ENCODE peak calls at places on chromosomes 4 and X, in seven cellular contexts. L is left ventricle myocardium inferior, H is psoas muscle, M is fibroblast of lung, T is GM23248, X is right cardiac atrium, Q is IMR-90. A is an unnamed sample. For H3K9me3, the result is how much of the 10 kb centered on the place peaks cover.

GRCh38 chrX:15856580-15856979 is 2.0 kb upstream of the AP1S2 start:
- DNase-seq in L (no peak), H (no peak), M (no peak), T (no peak), X (no peak), Q (no peak), A (no peak)

GRCh38 chr4:161762796-161763195 is 401.0 kb downstream of the FSTL5 start:
- DNase-seq in L (no peak), H (no peak), M (peak), T (no peak), X (no peak), Q (peak), A (no peak)

GRCh38 chrX:115344885-115345653 is 55.6 kb downstream of the LUZP4 start:
- DNase-seq in L (peak), H (peak), M (peak), T (peak), X (peak), Q (peak), A (no peak)

GRCh38 chr4:139808381-139809206 is 143.0 kb downstream of the MGST2 start:
- DNase-seq in L (no peak), H (no peak), M (no peak), T (no peak), X (no peak), Q (peak), A (no peak)

GRCh38 chr4:160848901-160849735 is 1314.7 kb downstream of the FSTL5 start:
- DNase-seq in L (no peak), H (no peak), M (peak), T (no peak), X (no peak), Q (no peak), A (no peak)

GRCh38 chr4:184066584-184067300 is 150.9 kb downstream of the ENPP6 start:
- DNase-seq in L (no peak), H (no peak), M (peak), T (no peak), X (no peak), Q (no peak), A (no peak)

GRCh38 chr4:184383497-184384055 is 90.8 kb downstream of the IRF2 start:
- DNase-seq in L (no peak), H (peak), M (peak), T (peak), X (peak), Q (peak), A (no peak)

GRCh38 chr4:7845493-7846124 is 94.1 kb downstream of the AFAP1 start:
- DNase-seq in L (no peak), H (no peak), M (peak), T (no peak), X (no peak), Q (no peak), A (no peak)

GRCh38 chr4:36183232-36183631 is 61.1 kb downstream of the ARAP2 start:
- DNase-seq in L (no peak), H (no peak), M (no peak), T (no peak), X (no peak), Q (no peak), A (no peak)

GRCh38 chr4:76212851-76213414 is 691 bp downstream of the SCARB2 start:
- DNase-seq in L (no peak), H (no peak), M (peak), T (peak), X (no peak), Q (peak), A (peak)

GRCh38 chr4:76301068-76301774 is 5.3 kb upstream of the STBD1 start:
- DNase-seq in L (no peak), H (peak), M (peak), T (peak), X (no peak), Q (peak), A (no peak)

GRCh38 chr4:169282429-169283113 is 11.8 kb upstream of the SH3RF1 start:
- DNase-seq in L (no peak), H (no peak), M (no peak), T (peak), X (no peak), Q (peak), A (no peak)

GRCh38 chr4:134326866-134327265 is 125.3 kb upstream of the PABPC4L start:
- DNase-seq in L (no peak), H (no peak), M (no peak), T (no peak), X (no peak), Q (no peak), A (no peak)

GRCh38 chr4:3516836-3517730 is 15.1 kb downstream of the LRPAP1 start:
- DNase-seq in L (peak), H (no peak), M (no peak), T (no peak), X (peak), Q (no peak), A (no peak)

GRCh38 chr4:168569066-168569908 is 72.4 kb downstream of the PALLD start:
- DNase-seq in L (no peak), H (no peak), M (no peak), T (peak), X (no peak), Q (no peak), A (no peak)

GRCh38 chr4:163332526-163333405 is at the start of gene NPY1R:
- DNase-seq in L (peak), H (peak), M (peak), T (peak), X (peak), Q (peak), A (no peak)

DNA sequence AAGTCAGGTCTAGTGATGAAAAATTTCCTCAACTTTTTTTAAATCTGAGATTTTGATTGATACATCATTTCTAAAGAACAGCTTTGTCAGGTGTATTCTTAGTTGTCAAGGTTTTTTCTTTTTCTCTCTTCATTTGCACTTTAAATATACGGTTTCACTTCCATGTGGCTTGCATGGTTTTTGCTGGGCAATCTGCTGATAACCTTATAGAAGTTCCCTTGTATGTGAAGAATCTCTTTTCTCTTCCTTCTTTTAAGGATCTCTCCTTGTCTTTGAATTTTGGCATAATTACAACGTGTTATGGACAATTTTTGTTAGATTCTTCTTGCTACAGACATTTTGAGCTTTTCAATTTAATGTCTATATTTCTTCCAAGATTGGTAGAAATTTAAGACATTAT is 76.4 kb downstream of the ZNF721 start:
- DNase-seq in L (no peak), H (no peak), M (no peak), T (no peak), X (no peak), Q (no peak), A (no peak)
- H3K9me3 ChIP-seq in L (half or more), H (half or more), M (under half), T (under half), X (under half), Q (half or more), A (under half)

GRCh38 chrX:152861116-152861515 is 30.3 kb downstream of the NSDHL start:
- DNase-seq in L (no peak), H (no peak), M (peak), T (no peak), X (no peak), Q (peak), A (no peak)
- H3K9me3 ChIP-seq in L (under half), H (under half), M (under half), T (under half), X (under half), Q (under half), A (under half)

GRCh38 chr4:173666-174314 is 49.5 kb downstream of the ZNF718 start:
- DNase-seq in L (no peak), H (no peak), M (no peak), T (no peak), X (no peak), Q (no peak), A (no peak)

GRCh38 chr4:175986-176385 is 51.7 kb downstream of the ZNF718 start:
- DNase-seq in L (no peak), H (no peak), M (no peak), T (no peak), X (no peak), Q (no peak), A (no peak)

GRCh38 chr4:176995-177394 is 52.7 kb downstream of the ZNF718 start:
- DNase-seq in L (no peak), H (no peak), M (no peak), T (no peak), X (no peak), Q (no peak), A (no peak)
- H3K9me3 ChIP-seq in L (half or more), H (half or more), M (under half), T (under half), X (under half), Q (under half), A (under half)

GRCh38 chr4:172979332-172979731 is 189.3 kb upstream of the GALNT7 start:
- DNase-seq in L (no peak), H (no peak), M (no peak), T (no peak), X (no peak), Q (no peak), A (no peak)
- H3K9me3 ChIP-seq in L (under half), H (under half), M (under half), T (under half), X (under half), Q (under half), A (under half)

DNA sequence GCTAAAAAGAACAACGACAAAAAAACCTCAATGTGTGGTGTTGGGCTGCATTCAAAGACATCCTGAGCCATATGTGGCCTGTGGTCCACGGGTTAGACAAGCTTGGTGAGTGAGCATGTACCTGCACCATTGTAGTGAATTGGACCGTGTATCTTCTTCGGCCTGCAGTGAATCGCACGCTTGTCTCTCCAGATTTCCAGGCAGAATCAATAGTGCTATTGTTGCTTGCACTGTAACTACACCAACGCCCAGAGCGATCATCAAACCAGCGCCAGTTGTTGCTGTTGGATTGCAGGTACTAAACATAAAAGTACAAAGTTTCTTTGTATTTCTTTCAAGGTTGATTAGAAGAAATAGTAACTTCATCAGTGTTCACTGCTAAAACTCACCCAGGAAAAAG is 101.6 kb downstream of the HUWE1 start:
- DNase-seq in L (no peak), H (no peak), M (no peak), T (no peak), X (no peak), Q (no peak), A (no peak)
- H3K9me3 ChIP-seq in L (under half), H (under half), M (under half), T (under half), X (under half), Q (under half), A (under half)

DNA sequence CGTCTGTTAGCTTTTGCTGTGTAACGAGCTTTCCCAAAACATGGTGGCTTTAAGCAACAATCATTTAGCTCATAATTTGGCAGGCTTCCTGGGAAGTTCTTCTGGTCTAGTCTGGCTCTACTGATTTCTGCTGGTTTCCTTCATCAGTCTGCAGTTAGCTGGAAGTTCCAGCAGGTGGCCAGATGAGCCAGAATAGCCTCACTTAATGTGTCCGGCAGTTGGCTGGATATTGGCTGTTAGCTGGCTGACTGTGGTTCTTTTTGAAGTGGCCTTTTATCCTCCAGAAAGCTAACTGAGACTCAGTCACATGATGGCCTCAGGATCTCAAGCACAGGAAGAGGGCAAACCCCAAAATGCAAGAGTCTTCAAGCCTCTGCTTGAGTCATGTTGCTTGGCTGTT is 34.9 kb downstream of the FTHL17 start:
- DNase-seq in L (peak), H (peak), M (peak), T (peak), X (peak), Q (peak), A (no peak)
- H3K9me3 ChIP-seq in L (under half), H (under half), M (under half), T (under half), X (under half), Q (under half), A (under half)

GRCh38 chrX:57681341-57681740 is 1.3 kb upstream of the NLRP2B start:
- DNase-seq in L (no peak), H (no peak), M (no peak), T (no peak), X (no peak), Q (no peak), A (no peak)

GRCh38 chrX:57677132-57677858 is 2.8 kb downstream of the NLRP2B start:
- DNase-seq in L (no peak), H (no peak), M (no peak), T (no peak), X (no peak), Q (no peak), A (no peak)

GRCh38 chrX:57674861-57675260 is 5.2 kb downstream of the NLRP2B start:
- DNase-seq in L (no peak), H (no peak), M (no peak), T (no peak), X (no peak), Q (no peak), A (no peak)

GRCh38 chrX:57680160-57680559 is at the start of gene NLRP2B:
- DNase-seq in L (no peak), H (no peak), M (no peak), T (no peak), X (no peak), Q (no peak), A (no peak)

GRCh38 chrX:57678686-57679428 is 1.2 kb downstream of the NLRP2B start:
- DNase-seq in L (no peak), H (no peak), M (no peak), T (no peak), X (peak), Q (no peak), A (no peak)
- H3K9me3 ChIP-seq in L (under half), H (under half), M (under half), T (under half), X (under half), Q (under half), A (under half)

DNA sequence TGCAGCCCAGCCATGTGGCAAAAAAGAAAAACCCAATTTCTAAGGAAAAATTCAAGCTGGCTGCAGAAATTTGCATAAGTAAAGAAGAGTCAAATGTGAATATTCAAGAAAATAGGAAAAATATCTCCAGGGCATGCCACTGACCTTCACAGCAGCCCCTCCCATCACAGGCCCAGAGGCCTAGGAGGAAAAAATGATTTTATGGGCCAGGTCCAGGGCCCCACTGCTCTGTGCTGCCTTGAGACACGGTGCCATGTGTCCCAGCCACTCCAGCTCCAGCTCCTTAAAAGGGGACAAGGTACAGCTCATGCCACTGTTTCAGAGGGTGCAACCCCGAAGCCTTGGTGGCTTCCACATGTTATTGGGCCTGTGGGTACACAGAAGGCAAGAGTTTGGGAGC is 182.7 kb upstream of the FGF16 start:
- DNase-seq in L (no peak), H (no peak), M (no peak), T (no peak), X (no peak), Q (no peak), A (no peak)
- H3K9me3 ChIP-seq in L (under half), H (under half), M (under half), T (under half), X (under half), Q (under half), A (under half)

A was measured in T-helper 17 cell.